ENCODE peak calls at places on chromosomes 11 and 22, in eight cellular contexts. O is A549, R is HepG2, K is GM12878, B is HCT116, Q is SK-N-SH, S is IMR-90, C is K562. D is an unnamed sample.

GRCh38 chr22:44539467-44540063 is 41.5 kb upstream of the RTL6 start:
- DNase-seq in O (no peak), R (no peak), K (no peak), B (no peak), Q (no peak), S (no peak), C (no peak), D (no peak)

GRCh38 chr11:10032991-10033390 is 261.0 kb downstream of the SBF2 start:
- DNase-seq in O (no peak), R (no peak), K (no peak), B (no peak), Q (no peak), S (peak), C (no peak), D (no peak)

GRCh38 chr11:122874991-122875390 is 7.6 kb upstream of the JHY start:
- DNase-seq in O (no peak), R (no peak), K (peak), B (no peak), Q (no peak), S (no peak), C (no peak), D (no peak)

GRCh38 chr11:119483881-119484371 is 61.0 kb upstream of the THY1 start:
- DNase-seq in O (no peak), R (no peak), K (no peak), B (no peak), Q (no peak), S (no peak), C (no peak), D (no peak)

GRCh38 chr22:44406581-44407403 is 91.2 kb downstream of the RTL6 start:
- DNase-seq in O (no peak), R (no peak), K (no peak), B (no peak), Q (no peak), S (peak), C (no peak), D (no peak)

GRCh38 chr22:32308934-32309333 is 48.7 kb upstream of the RFPL3 start:
- DNase-seq in O (no peak), R (no peak), K (no peak), B (no peak), Q (no peak), S (no peak), C (no peak), D (no peak)

GRCh38 chr22:35611891-35612576 is 5.1 kb downstream of the MB start:
- DNase-seq in O (no peak), R (no peak), K (peak), B (no peak), Q (no peak), S (no peak), C (no peak), D (no peak)

GRCh38 chr11:36305047-36305446 is 9.0 kb downstream of the PRR5L start:
- DNase-seq in O (no peak), R (no peak), K (no peak), B (no peak), Q (no peak), S (no peak), C (no peak), D (no peak)

GRCh38 chr11:2781413-2782274 is 81.8 kb upstream of the KCNQ1OT1 start:
- DNase-seq in O (no peak), R (no peak), K (no peak), B (no peak), Q (no peak), S (peak), C (peak), D (peak)

GRCh38 chr22:48743601-48744282 is 1083.9 kb downstream of the BRD1 start:
- DNase-seq in O (no peak), R (no peak), K (no peak), B (no peak), Q (no peak), S (no peak), C (no peak), D (peak)

GRCh38 chr22:31857247-31857646 is 87.1 kb upstream of the YWHAH start:
- DNase-seq in O (no peak), R (no peak), K (no peak), B (no peak), Q (no peak), S (no peak), C (peak), D (peak)

GRCh38 chr11:73236879-73237278 is 18.8 kb downstream of the P2RY2 start:
- DNase-seq in O (peak), R (peak), K (no peak), B (peak), Q (peak), S (peak), C (peak), D (no peak)

GRCh38 chr11:79794484-79795393 is 353.9 kb upstream of the TENM4 start:
- DNase-seq in O (no peak), R (no peak), K (no peak), B (no peak), Q (no peak), S (no peak), C (no peak), D (no peak)

GRCh38 chr11:74035264-74035663 is 26.4 kb upstream of the UCP3 start:
- DNase-seq in O (peak), R (no peak), K (no peak), B (no peak), Q (no peak), S (peak), C (no peak), D (no peak)

GRCh38 chr11:2387266-2387982 is 10.3 kb downstream of the CD81 start:
- DNase-seq in O (no peak), R (no peak), K (no peak), B (no peak), Q (peak), S (peak), C (no peak), D (no peak)

GRCh38 chr11:76763573-76764348 is 19.4 kb upstream of the TSKU start:
- DNase-seq in O (peak), R (no peak), K (no peak), B (no peak), Q (no peak), S (peak), C (no peak), D (no peak)

GRCh38 chr22:21669026-21669425 is 3.2 kb downstream of the PPIL2 start:
- DNase-seq in O (no peak), R (no peak), K (no peak), B (no peak), Q (no peak), S (no peak), C (no peak), D (no peak)

GRCh38 chr11:10604340-10604748 is 35.9 kb upstream of the LYVE1 start:
- DNase-seq in O (no peak), R (peak), K (no peak), B (no peak), Q (no peak), S (peak), C (no peak), D (no peak)

GRCh38 chr22:32801436-32802290 is at the start of gene TIMP3:
- DNase-seq in O (peak), R (no peak), K (no peak), B (no peak), Q (peak), S (peak), C (peak), D (peak)

GRCh38 chr11:42572231-42572610 is 739.6 kb upstream of the API5 start:
- DNase-seq in O (no peak), R (no peak), K (no peak), B (no peak), Q (no peak), S (no peak), C (no peak), D (no peak)

GRCh38 chr11:86475027-86475426 is 100.3 kb downstream of the CCDC81 start:
- DNase-seq in O (no peak), R (no peak), K (no peak), B (no peak), Q (no peak), S (no peak), C (no peak), D (no peak)

GRCh38 chr11:123480290-123480815 is 50.3 kb downstream of the GRAMD1B start:
- DNase-seq in O (no peak), R (no peak), K (no peak), B (no peak), Q (no peak), S (no peak), C (no peak), D (no peak)

GRCh38 chr11:117385471-117385870 is 57.8 kb downstream of the CEP164 start:
- DNase-seq in O (no peak), R (no peak), K (no peak), B (no peak), Q (no peak), S (no peak), C (no peak), D (no peak)

GRCh38 chr11:9953994-9954626 is 290.2 kb downstream of the SWAP70 start:
- DNase-seq in O (peak), R (no peak), K (no peak), B (no peak), Q (no peak), S (peak), C (no peak), D (no peak)

GRCh38 chr11:76823481-76824028 is 37.2 kb upstream of the ACER3 start:
- DNase-seq in O (peak), R (peak), K (no peak), B (peak), Q (no peak), S (peak), C (peak), D (no peak)

GRCh38 chr11:105022998-105023397 is at the start of gene CASP5:
- DNase-seq in O (no peak), R (no peak), K (no peak), B (no peak), Q (no peak), S (no peak), C (no peak), D (no peak)

GRCh38 chr11:128179049-128179448 is 408.3 kb downstream of the ETS1 start:
- DNase-seq in O (no peak), R (no peak), K (no peak), B (no peak), Q (peak), S (no peak), C (no peak), D (no peak)

GRCh38 chr22:43529954-43530863 is 118.4 kb downstream of the MPPED1 start:
- DNase-seq in O (no peak), R (no peak), K (no peak), B (no peak), Q (no peak), S (no peak), C (no peak), D (no peak)

GRCh38 chr11:75554258-75555022 is 7.6 kb upstream of the SERPINH1 start:
- DNase-seq in O (no peak), R (peak), K (no peak), B (no peak), Q (peak), S (peak), C (peak), D (no peak)
- TF ChIP-seq RAD21 in O (no peak), R (no peak), K (no peak), B (no peak), Q (no peak), S (peak), C (no peak), D (no peak)

DNA sequence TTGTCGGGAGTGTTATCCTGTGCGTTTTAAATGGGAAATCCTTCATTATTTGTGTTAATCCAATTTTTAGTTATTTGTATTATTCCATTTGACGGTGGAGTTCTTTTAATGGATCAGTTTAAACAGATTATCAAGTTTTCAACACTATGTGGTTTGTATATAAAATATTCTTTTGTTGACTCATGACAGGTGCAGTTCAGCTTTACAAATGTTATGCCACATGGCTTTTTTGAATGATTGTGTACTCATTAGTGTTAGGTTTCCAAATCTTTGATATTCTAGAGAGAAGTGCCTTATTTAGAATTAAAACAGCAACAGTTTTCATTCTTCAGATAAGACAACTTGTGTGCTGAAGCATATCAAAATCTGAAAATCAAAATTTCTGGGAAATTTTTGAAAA is 2.4 kb downstream of the JAM3 start:
- DNase-seq in O (no peak), R (no peak), K (no peak), B (no peak), Q (no peak), S (no peak), C (no peak), D (no peak)
- TF ChIP-seq RAD21 in O (no peak), R (no peak), K (no peak), B (no peak), Q (no peak), S (no peak), C (no peak), D (no peak)

GRCh38 chr11:111067994-111068393 is 177.5 kb upstream of the POU2AF2 start:
- DNase-seq in O (no peak), R (no peak), K (no peak), B (no peak), Q (no peak), S (no peak), C (no peak), D (no peak)

GRCh38 chr11:111064118-111064517 is 181.4 kb upstream of the POU2AF2 start:
- DNase-seq in O (no peak), R (no peak), K (no peak), B (no peak), Q (no peak), S (peak), C (no peak), D (no peak)

GRCh38 chr11:111063711-111064110 is 181.8 kb upstream of the POU2AF2 start:
- DNase-seq in O (no peak), R (no peak), K (no peak), B (no peak), Q (no peak), S (peak), C (no peak), D (no peak)

GRCh38 chr11:111066861-111067260 is 178.7 kb upstream of the POU2AF2 start:
- DNase-seq in O (no peak), R (no peak), K (no peak), B (no peak), Q (no peak), S (no peak), C (no peak), D (no peak)

GRCh38 chr11:111069076-111069475 is 176.4 kb upstream of the POU2AF2 start:
- DNase-seq in O (peak), R (peak), K (no peak), B (peak), Q (no peak), S (peak), C (no peak), D (peak)
- TF ChIP-seq RAD21 in O (no peak), R (no peak), K (no peak), B (no peak), Q (no peak), S (peak), C (no peak), D (peak)

GRCh38 chr11:111514216-111515031 is at the start of gene HOATZ:
- DNase-seq in O (no peak), R (no peak), K (no peak), B (no peak), Q (peak), S (no peak), C (peak), D (peak)
- TF ChIP-seq RAD21 in O (no peak), R (no peak), K (no peak), B (no peak), Q (no peak), S (no peak), C (no peak), D (no peak)

GRCh38 chr22:30262917-30263741 is 3.5 kb downstream of the OSM start:
- DNase-seq in O (peak), R (peak), K (no peak), B (no peak), Q (peak), S (peak), C (peak), D (peak)
- TF ChIP-seq RAD21 in O (peak), R (peak), K (peak), B (no peak), Q (peak), S (peak), C (peak), D (peak)

DNA sequence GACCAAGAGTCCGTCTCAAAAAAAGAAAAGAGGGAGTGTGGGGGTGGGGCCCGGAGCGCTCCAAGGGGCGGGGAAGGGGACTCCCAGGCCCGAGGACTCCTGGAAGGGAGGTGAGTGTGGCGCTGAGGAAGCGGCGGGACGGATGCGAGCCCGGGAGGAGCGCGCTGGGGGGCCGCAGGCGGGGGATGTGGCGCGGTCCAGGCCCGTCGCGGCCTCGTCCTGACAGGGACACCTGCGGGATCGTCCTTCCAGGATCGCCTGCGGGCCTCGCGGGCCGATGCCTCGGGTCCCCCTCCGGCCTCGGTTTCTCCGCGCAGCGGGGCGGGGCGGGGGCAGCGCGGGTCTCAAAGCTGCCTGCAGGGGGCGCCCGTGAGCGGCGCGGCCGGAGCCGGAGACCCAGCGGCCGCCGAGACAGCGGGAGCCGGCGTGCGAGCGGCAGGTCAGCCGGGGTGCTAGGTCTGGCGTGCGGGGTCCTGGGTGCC is 3.8 kb upstream of the ADORA2A start:
- DNase-seq in O (peak), R (no peak), K (no peak), B (no peak), Q (peak), S (no peak), C (peak), D (peak)
- TF ChIP-seq RAD21 in O (peak), R (peak), K (peak), B (no peak), Q (peak), S (peak), C (peak), D (peak)